ENCODE peak calls at places on chromosomes 16 and 17, in four cellular contexts. W, N, Y and K are unnamed samples.

GRCh38 chr16:66927012-66927436 is 1.7 kb upstream of the RRAD start:
- DNase-seq in Y (peak; percentile 87), N (no peak), W (peak; percentile 88), K (no peak)

GRCh38 chr16:19001788-19002187 is 18.1 kb downstream of the TMC7 start:
- DNase-seq in W (peak; percentile 46), Y (no peak), N (no peak), K (peak; percentile 31)

GRCh38 chr16:31695667-31696066 is 168.0 kb downstream of the AHSP start:
- DNase-seq in N (no peak), Y (no peak), W (no peak), K (peak; percentile 75)

GRCh38 chr16:66516808-66517585 is 32.9 kb downstream of the TK2 start:
- DNase-seq in W (peak; percentile 99), Y (peak; percentile 93), N (no peak), K (peak; percentile 73)

GRCh38 chr17:43021739-43022512 is at the start of gene VAT1:
- DNase-seq in W (peak; percentile 63), N (peak; percentile 71), Y (peak; percentile 89), K (peak; percentile 74)

GRCh38 chr16:82111944-82112343 is 58.1 kb downstream of the MPHOSPH6 start:
- DNase-seq in N (no peak), Y (no peak), W (no peak), K (no peak)

GRCh38 chr17:12402963-12403622 is 262.6 kb upstream of the MYOCD start:
- DNase-seq in Y (peak; percentile 44), W (peak; percentile 97), N (no peak), K (no peak)

GRCh38 chr17:1484586-1485310 is 7.7 kb downstream of the MYO1C start:
- DNase-seq in N (peak; percentile 52), Y (peak; percentile 91), W (no peak), K (peak; percentile 67)

GRCh38 chr16:5328546-5328945 is 231.0 kb upstream of the EEF2KMT start:
- DNase-seq in N (no peak), Y (peak; percentile 10), W (no peak), K (no peak)

GRCh38 chr16:30969246-30969842 is 11.8 kb downstream of the SETD1A start:
- DNase-seq in Y (no peak), W (no peak), N (no peak), K (no peak)

GRCh38 chr16:54821731-54822130 is 108.9 kb upstream of the IRX5 start:
- DNase-seq in Y (no peak), N (no peak), W (no peak), K (no peak)

GRCh38 chr17:65455972-65456343 is 105.5 kb downstream of the AXIN2 start:
- DNase-seq in Y (peak; percentile 71), N (no peak), W (peak; percentile 1), K (peak; percentile 7)

GRCh38 chr17:45902892-45903346 is 8.6 kb downstream of the MAPT start:
- DNase-seq in N (no peak), Y (no peak), W (no peak), K (no peak)

GRCh38 chr16:11801481-11802021 is 4.5 kb upstream of the ZC3H7A start:
- DNase-seq in Y (no peak), N (no peak), W (peak; percentile 65), K (no peak)

GRCh38 chr17:34375598-34375997 is 12.6 kb upstream of the CCL1 start:
- DNase-seq in W (no peak), N (no peak), Y (no peak), K (peak; percentile 3)

GRCh38 chr16:5428932-5429331 is 331.3 kb upstream of the EEF2KMT start:
- DNase-seq in N (no peak), W (no peak), Y (peak; percentile 74), K (no peak)

GRCh38 chr16:54174201-54174600 is 112.4 kb downstream of the IRX3 start:
- DNase-seq in Y (no peak), W (no peak), N (no peak), K (no peak)

GRCh38 chr17:64964796-64965195 is 45.5 kb upstream of the LRRC37A3 start:
- DNase-seq in W (no peak), N (no peak), Y (no peak), K (no peak)

GRCh38 chr17:72139213-72139612 is 18.4 kb downstream of the SOX9 start:
- DNase-seq in W (peak; percentile 85), N (no peak), Y (no peak), K (no peak)

GRCh38 chr17:49521521-49522185 is 26.6 kb downstream of the NGFR start:
- DNase-seq in Y (no peak), W (no peak), N (no peak), K (no peak)

GRCh38 chr16:81401035-81401950 is 43.3 kb upstream of the CMIP start:
- DNase-seq in W (peak; percentile 62), Y (no peak), N (no peak), K (no peak)

GRCh38 chr16:89922884-89923639 is at the start of gene TUBB3:
- DNase-seq in N (peak; percentile 89), W (peak; percentile 77), Y (peak; percentile 87), K (no peak)

GRCh38 chr16:89924298-89924924 is 1.3 kb downstream of the TUBB3 start:
- DNase-seq in W (peak; percentile 44), Y (peak; percentile 93), N (peak; percentile 94), K (peak; percentile 57)

GRCh38 chr16:89924925-89925307 is 1.8 kb downstream of the TUBB3 start:
- DNase-seq in N (no peak), W (no peak), Y (no peak), K (no peak)

GRCh38 chr16:89922477-89922883 is 662 bp upstream of the TUBB3 start:
- DNase-seq in Y (peak; percentile 94), N (peak; percentile 61), W (peak; percentile 91), K (no peak)

GRCh38 chr16:89923640-89924297 is 627 bp downstream of the TUBB3 start:
- DNase-seq in W (no peak), N (peak; percentile 59), Y (peak; percentile 46), K (no peak)
- H3K9ac ChIP-seq in W (peak overlapping the region; percentile 55), N (peak overlapping the region; percentile 91), Y (peak overlapping the region; percentile 77), K (no peak overlapping the region)

DNA sequence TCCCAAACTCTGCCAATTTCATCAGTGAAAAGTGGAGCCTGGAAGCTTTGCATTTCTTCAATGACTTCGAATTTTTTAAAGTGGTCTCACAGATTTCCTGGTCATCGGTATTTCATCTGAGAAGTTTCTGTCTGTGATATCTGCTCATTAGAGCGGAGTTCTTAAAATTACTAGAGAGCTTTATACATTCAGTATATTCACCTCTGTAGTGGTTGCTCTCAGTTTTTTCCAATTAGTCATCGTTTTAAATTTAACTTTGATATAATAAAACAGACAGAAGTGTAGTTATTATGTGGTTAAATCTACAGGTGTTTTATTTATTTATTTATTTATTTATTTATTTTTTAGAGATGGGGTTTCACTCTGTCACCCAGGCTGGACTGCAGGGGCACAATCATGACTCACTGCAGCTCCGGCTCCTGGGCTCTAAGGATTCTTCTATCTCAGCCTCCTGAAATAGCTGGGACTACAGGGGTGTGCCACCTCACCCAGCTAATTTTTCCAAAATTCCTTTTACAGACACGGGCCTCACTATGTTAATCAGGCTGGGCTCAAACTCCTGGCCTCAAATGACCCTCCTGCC is 16.0 kb downstream of the ARHGAP17 start:
- DNase-seq in Y (no peak), N (no peak), W (no peak), K (no peak)
- H3K9ac ChIP-seq in Y (no peak overlapping the region), N (no peak overlapping the region), W (no peak overlapping the region), K (no peak overlapping the region)

GRCh38 chr17:7068268-7068667 is 11.8 kb downstream of the CLEC10A start:
- DNase-seq in W (no peak), Y (no peak), N (no peak), K (no peak)
- H3K9ac ChIP-seq in W (no peak overlapping the region), Y (no peak overlapping the region), N (no peak overlapping the region), K (no peak overlapping the region)

GRCh38 chr17:7712111-7712771 is 5.3 kb upstream of the DNAH2 start:
- DNase-seq in W (no peak), N (peak; percentile 76), Y (peak; percentile 36), K (peak; percentile 30)
- H3K9ac ChIP-seq in W (no peak overlapping the region), N (no peak overlapping the region), Y (no peak overlapping the region), K (no peak overlapping the region)

GRCh38 chr16:27273670-27274522 is 5.3 kb upstream of the NSMCE1 start:
- DNase-seq in Y (no peak), W (peak; percentile 53), N (no peak), K (no peak)
- H3K9ac ChIP-seq in Y (no peak overlapping the region), W (no peak overlapping the region), N (no peak overlapping the region), K (no peak overlapping the region)